ENCODE peak calls at places on chromosomes 1 and 21, in ten cellular contexts. K is cardiac fibroblast; J is pancreas; U is MM.1S; Q is heart right ventricle; F is astrocyte of the spinal cord; A is heart left ventricle; V is HFFc6; W is brain microvascular endothelial cell; S is CD4-positive, alpha-beta T cell. D is an unnamed sample.

GRCh38 chr1:63148825-63149645 is 173.3 kb upstream of the FOXD3 start:
- DNase-seq in K (peak), J (no peak), U (peak), Q (no peak), F (peak), A (no peak), V (no peak), W (peak), S (no peak), D (peak)

GRCh38 chr1:58397187-58397820 is 149.2 kb downstream of the OMA1 start:
- DNase-seq in K (no peak), J (no peak), U (no peak), Q (no peak), F (peak), A (no peak), V (peak), W (peak), S (no peak), D (peak)

GRCh38 chr1:62140666-62141065 is 54.0 kb upstream of the L1TD1 start:
- DNase-seq in K (no peak), J (no peak), U (no peak), Q (no peak), F (no peak), A (no peak), V (no peak), W (no peak), S (no peak), D (no peak)

GRCh38 chr1:93735722-93736121 is 54.1 kb upstream of the BCAR3 start:
- DNase-seq in K (peak), J (no peak), U (no peak), Q (no peak), F (peak), A (no peak), V (peak), W (peak), S (no peak), D (peak)

GRCh38 chr21:45880097-45881068 is 101.2 kb upstream of the COL6A1 start:
- DNase-seq in K (peak), J (no peak), U (peak), Q (peak), F (peak), A (peak), V (peak), W (peak), S (peak), D (peak)

GRCh38 chr1:194873328-194873923 is 1687.0 kb upstream of the B3GALT2 start:
- DNase-seq in K (peak), J (no peak), U (no peak), Q (no peak), F (no peak), A (no peak), V (no peak), W (no peak), S (no peak), D (peak)

GRCh38 chr1:38000529-38001453 is 4.5 kb downstream of the FHL3 start:
- DNase-seq in K (peak), J (no peak), U (no peak), Q (no peak), F (peak), A (peak), V (peak), W (peak), S (no peak), D (peak)

GRCh38 chr1:226945106-226945857 is 5.2 kb downstream of the COQ8A start:
- DNase-seq in K (no peak), J (peak), U (no peak), Q (no peak), F (no peak), A (no peak), V (no peak), W (no peak), S (no peak), D (no peak)

GRCh38 chr1:19582318-19582717 is 61.8 kb upstream of the NBL1 start:
- DNase-seq in K (no peak), J (peak), U (peak), Q (peak), F (no peak), A (peak), V (no peak), W (no peak), S (peak), D (peak)

GRCh38 chr1:25813734-25814471 is 5.9 kb upstream of the MTFR1L start:
- DNase-seq in K (no peak), J (no peak), U (no peak), Q (no peak), F (no peak), A (no peak), V (no peak), W (no peak), S (no peak), D (no peak)

GRCh38 chr1:54167422-54168139 is 14.8 kb upstream of the CDCP2 start:
- DNase-seq in K (no peak), J (no peak), U (no peak), Q (no peak), F (peak), A (no peak), V (peak), W (peak), S (no peak), D (peak)

GRCh38 chr1:85411567-85412312 is 53.2 kb downstream of the DDAH1 start:
- DNase-seq in K (no peak), J (no peak), U (no peak), Q (no peak), F (no peak), A (no peak), V (no peak), W (no peak), S (no peak), D (no peak)

GRCh38 chr1:47696911-47697441 is 259.1 kb downstream of the FOXD2 start:
- DNase-seq in K (no peak), J (no peak), U (no peak), Q (no peak), F (no peak), A (no peak), V (no peak), W (no peak), S (no peak), D (no peak)

GRCh38 chr1:87330201-87330953 is 1.7 kb downstream of the LMO4 start:
- DNase-seq in K (peak), J (peak), U (peak), Q (no peak), F (peak), A (no peak), V (no peak), W (no peak), S (no peak), D (peak)

GRCh38 chr1:48233666-48234065 is 11.2 kb downstream of the SLC5A9 start:
- DNase-seq in K (no peak), J (no peak), U (no peak), Q (no peak), F (no peak), A (no peak), V (no peak), W (no peak), S (no peak), D (no peak)

GRCh38 chr1:76425104-76425842 is 350.7 kb downstream of the ST6GALNAC3 start:
- DNase-seq in K (peak), J (no peak), U (peak), Q (no peak), F (no peak), A (no peak), V (no peak), W (no peak), S (no peak), D (no peak)

GRCh38 chr1:33586111-33586510 is 113.7 kb downstream of the ZSCAN20 start:
- DNase-seq in K (no peak), J (no peak), U (no peak), Q (no peak), F (peak), A (no peak), V (peak), W (peak), S (no peak), D (peak)

GRCh38 chr21:37266515-37267221 is 466 bp downstream of the VPS26C start:
- DNase-seq in K (peak), J (no peak), U (peak), Q (peak), F (peak), A (peak), V (peak), W (peak), S (no peak), D (no peak)

GRCh38 chr1:202315576-202316168 is 26.1 kb downstream of the UBE2T start:
- DNase-seq in K (peak), J (peak), U (peak), Q (peak), F (peak), A (peak), V (peak), W (peak), S (peak), D (peak)

GRCh38 chr21:45542667-45543370 is 579 bp upstream of the SLC19A1 start:
- DNase-seq in K (no peak), J (peak), U (no peak), Q (no peak), F (no peak), A (peak), V (no peak), W (no peak), S (no peak), D (no peak)

DNA sequence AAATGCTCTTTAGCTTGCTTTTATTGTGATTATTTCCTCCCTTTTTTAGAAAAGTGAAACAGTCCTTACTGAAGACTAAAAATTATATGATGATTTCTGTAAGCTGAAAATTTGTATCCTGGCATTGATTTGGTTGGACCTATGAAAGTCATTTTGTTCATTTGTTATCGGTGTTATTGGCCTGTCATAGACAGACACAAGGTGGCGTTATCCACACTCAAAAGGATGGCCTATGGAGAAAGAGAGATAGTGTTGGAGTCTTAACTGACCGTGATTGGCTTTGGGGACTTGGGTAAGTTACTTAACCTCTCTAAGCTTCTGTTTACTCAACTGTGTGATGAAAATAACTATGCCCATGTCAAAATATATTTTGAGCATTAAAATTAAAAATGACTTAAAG is 203.6 kb upstream of the CHODL start:
- DNase-seq in K (peak), J (no peak), U (peak), Q (no peak), F (peak), A (no peak), V (no peak), W (no peak), S (no peak), D (peak)
- TF ChIP-seq CTCF in K (no peak), J (no peak), U (peak), Q (no peak), F (peak), A (no peak), V (peak), W (peak), S (no peak), D (peak)

GRCh38 chr1:12028957-12029511 is 9.7 kb downstream of the MIIP start:
- DNase-seq in K (no peak), J (no peak), U (no peak), Q (no peak), F (no peak), A (no peak), V (no peak), W (no peak), S (no peak), D (no peak)
- TF ChIP-seq CTCF in K (no peak), J (no peak), U (no peak), Q (no peak), F (no peak), A (no peak), V (no peak), W (no peak), S (no peak), D (no peak)

GRCh38 chr1:7068552-7068951 is 283.3 kb downstream of the CAMTA1 start:
- DNase-seq in K (no peak), J (no peak), U (no peak), Q (no peak), F (no peak), A (no peak), V (no peak), W (no peak), S (no peak), D (no peak)

GRCh38 chr1:7069888-7070287 is 284.6 kb downstream of the CAMTA1 start:
- DNase-seq in K (no peak), J (no peak), U (no peak), Q (no peak), F (no peak), A (no peak), V (no peak), W (no peak), S (no peak), D (no peak)

GRCh38 chr1:7070389-7071029 is 285.3 kb downstream of the CAMTA1 start:
- DNase-seq in K (peak), J (peak), U (peak), Q (peak), F (peak), A (peak), V (peak), W (peak), S (peak), D (peak)
- TF ChIP-seq CTCF in K (peak), J (peak), U (peak), Q (peak), F (peak), A (peak), V (peak), W (peak), S (peak), D (peak)

DNA sequence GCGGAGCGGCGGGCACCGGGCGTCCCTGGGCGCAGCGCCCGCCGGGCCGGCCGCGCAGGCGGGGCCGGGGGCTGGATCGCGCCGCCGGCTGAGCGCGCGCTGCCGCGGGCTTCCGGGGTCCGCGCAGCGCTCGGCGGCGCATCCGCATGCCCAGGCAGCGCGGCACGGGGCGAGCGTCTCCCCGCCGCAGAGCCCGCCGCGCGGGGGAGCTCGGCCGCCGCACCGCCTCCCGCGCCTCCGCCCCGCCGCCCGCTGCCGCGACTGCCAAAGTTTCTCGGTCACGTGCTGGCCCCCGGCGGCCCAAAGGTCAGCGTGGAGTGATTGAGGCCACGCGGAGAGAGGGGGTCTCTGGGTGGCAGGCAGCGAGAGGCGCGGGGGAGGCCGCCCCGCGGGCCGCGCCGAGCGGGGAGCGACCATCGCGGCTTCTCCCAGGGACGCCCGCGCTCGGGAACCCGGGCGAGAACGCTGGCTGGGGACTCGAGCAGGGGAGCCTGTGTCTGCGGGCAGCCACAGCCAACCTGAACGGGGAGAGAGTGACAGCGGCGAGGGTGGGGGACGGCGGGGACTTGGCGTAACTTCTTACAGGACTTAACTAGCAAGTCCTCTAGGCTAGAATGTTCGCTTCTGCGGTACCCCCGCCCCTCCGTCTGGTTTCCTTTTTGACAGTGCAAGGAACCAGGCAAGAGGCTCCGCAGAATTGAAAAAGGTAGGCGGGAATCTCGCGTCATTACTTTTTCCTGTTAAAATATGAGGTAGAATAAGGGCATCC is at the start of gene ILDR2:
- DNase-seq in K (peak), J (peak), U (peak), Q (peak), F (peak), A (peak), V (no peak), W (peak), S (peak), D (peak)
- TF ChIP-seq CTCF in K (no peak), J (no peak), U (no peak), Q (no peak), F (no peak), A (no peak), V (no peak), W (no peak), S (no peak), D (no peak)

DNA sequence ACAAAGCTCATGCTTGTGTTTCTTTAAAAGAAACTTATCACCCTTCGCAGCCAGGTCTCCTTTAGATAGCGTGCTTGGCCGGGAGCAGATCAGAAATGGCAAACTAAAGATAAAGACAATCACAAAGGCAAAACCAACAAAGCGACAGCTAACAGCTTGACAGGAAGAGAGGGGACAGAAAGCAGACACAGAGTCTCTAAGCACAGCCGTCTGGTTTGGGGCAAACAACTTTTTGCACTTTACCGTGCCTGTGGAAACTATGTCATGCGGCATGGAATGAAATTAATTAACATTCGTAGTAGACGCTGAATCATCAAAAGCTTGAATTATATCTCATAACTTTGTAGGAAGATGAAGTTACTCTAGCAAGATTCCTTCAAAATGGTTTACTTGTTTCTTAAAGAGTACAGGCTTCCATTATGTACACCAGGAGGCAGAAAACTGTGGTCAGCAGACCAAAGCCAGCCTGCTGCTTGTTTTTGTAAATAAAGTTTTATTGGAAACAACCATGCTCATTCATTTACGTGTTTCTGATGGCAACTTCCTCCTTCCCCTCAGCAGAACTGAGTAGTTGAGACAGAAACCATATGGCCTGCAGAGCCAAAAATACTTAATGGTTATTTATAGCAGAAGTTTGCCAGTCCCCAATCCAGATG is 183.2 kb downstream of the KIF26B start:
- DNase-seq in K (peak), J (no peak), U (peak), Q (no peak), F (no peak), A (peak), V (peak), W (no peak), S (no peak), D (no peak)
- TF ChIP-seq CTCF in K (no peak), J (no peak), U (no peak), Q (no peak), F (no peak), A (no peak), V (no peak), W (no peak), S (no peak), D (no peak)

GRCh38 chr1:230401096-230401495 is 25.0 kb downstream of the PGBD5 start:
- DNase-seq in K (no peak), J (no peak), U (no peak), Q (no peak), F (no peak), A (no peak), V (no peak), W (no peak), S (no peak), D (no peak)

GRCh38 chr1:230407351-230407750 is 18.8 kb downstream of the PGBD5 start:
- DNase-seq in K (no peak), J (no peak), U (no peak), Q (no peak), F (no peak), A (no peak), V (no peak), W (no peak), S (no peak), D (no peak)

GRCh38 chr1:230400007-230400344 is 26.2 kb downstream of the PGBD5 start:
- DNase-seq in K (no peak), J (no peak), U (no peak), Q (no peak), F (no peak), A (no peak), V (no peak), W (no peak), S (no peak), D (no peak)

GRCh38 chr1:230401763-230402294 is 24.3 kb downstream of the PGBD5 start:
- DNase-seq in K (peak), J (no peak), U (no peak), Q (no peak), F (no peak), A (no peak), V (peak), W (no peak), S (no peak), D (no peak)

GRCh38 chr1:230403442-230403841 is 22.7 kb downstream of the PGBD5 start:
- DNase-seq in K (no peak), J (no peak), U (no peak), Q (no peak), F (no peak), A (no peak), V (no peak), W (no peak), S (no peak), D (no peak)
- TF ChIP-seq CTCF in K (no peak), J (no peak), U (no peak), Q (no peak), F (no peak), A (no peak), V (no peak), W (no peak), S (no peak), D (no peak)

DNA sequence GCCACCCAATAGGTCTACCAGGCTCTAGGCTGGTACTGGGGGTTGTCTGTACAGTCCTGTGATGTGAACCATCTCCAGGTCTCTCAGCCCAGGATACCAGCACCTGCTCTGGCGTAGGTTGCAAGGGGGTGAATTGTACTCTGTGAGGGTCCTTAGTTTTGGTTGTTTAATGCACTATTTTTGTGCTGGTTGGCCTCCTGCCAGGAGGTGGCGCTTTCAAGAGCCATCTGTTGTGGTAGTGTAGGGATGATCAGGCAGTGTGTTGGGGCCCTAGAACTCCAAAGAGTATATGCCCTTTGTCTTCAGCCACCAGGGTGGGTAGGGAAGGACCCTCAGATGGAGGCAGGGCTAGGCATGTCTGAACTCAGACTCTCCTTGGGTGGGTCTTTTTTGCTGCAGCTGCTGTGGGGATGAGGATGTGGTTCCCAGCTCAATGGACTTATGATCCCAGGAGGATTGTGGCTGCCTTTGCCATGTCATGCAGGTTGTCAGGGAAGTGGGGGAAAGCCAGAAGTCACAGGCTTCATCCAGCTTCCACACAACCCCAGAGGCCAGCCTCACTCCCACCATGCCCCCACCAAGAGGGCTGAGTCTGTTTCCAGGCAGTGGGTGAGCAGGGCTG is 301.8 kb upstream of the CHRM3 start:
- DNase-seq in K (no peak), J (no peak), U (no peak), Q (no peak), F (no peak), A (no peak), V (no peak), W (no peak), S (no peak), D (no peak)
- TF ChIP-seq CTCF in K (no peak), J (no peak), U (no peak), Q (no peak), F (no peak), A (no peak), V (no peak), W (no peak), S (no peak), D (no peak)

GRCh38 chr1:111746614-111746999 is 7.4 kb upstream of the INKA2 start:
- DNase-seq in K (no peak), J (no peak), U (no peak), Q (no peak), F (no peak), A (no peak), V (no peak), W (no peak), S (no peak), D (no peak)

GRCh38 chr1:111748618-111749337 is 6.9 kb upstream of the DDX20 start:
- DNase-seq in K (no peak), J (no peak), U (no peak), Q (no peak), F (no peak), A (no peak), V (no peak), W (no peak), S (no peak), D (no peak)

GRCh38 chr1:111745670-111746613 is 6.7 kb upstream of the INKA2 start:
- DNase-seq in K (no peak), J (no peak), U (no peak), Q (no peak), F (no peak), A (no peak), V (peak), W (no peak), S (no peak), D (peak)

GRCh38 chr1:111747282-111747734 is 8.1 kb upstream of the INKA2 start:
- DNase-seq in K (peak), J (peak), U (peak), Q (no peak), F (peak), A (peak), V (peak), W (peak), S (peak), D (peak)

GRCh38 chr1:111747947-111748346 is 7.8 kb upstream of the DDX20 start:
- DNase-seq in K (no peak), J (no peak), U (no peak), Q (no peak), F (no peak), A (no peak), V (no peak), W (no peak), S (no peak), D (no peak)
- TF ChIP-seq CTCF in K (no peak), J (no peak), U (no peak), Q (no peak), F (no peak), A (no peak), V (no peak), W (no peak), S (no peak), D (no peak)